ENCODE peak calls at places on chromosomes 5 and 9, in four cellular contexts. A is pancreas, U is psoas muscle, Q is WERI-Rb-1. J is an unnamed sample. For H3K27me3 and H3K36me3, the result is how much of the 10 kb centered on the place peaks cover.

GRCh38 chr5:71782393-71782770 is 63.3 kb downstream of the CARTPT start:
- DNase-seq in A (no peak), Q (no peak), U (no peak), J (no peak)

GRCh38 chr5:1513326-1514026 is 10.3 kb downstream of the LPCAT1 start:
- DNase-seq in U (peak), Q (peak), A (peak), J (no peak)

GRCh38 chr9:115393976-115394775 is 276.2 kb upstream of the TNC start:
- DNase-seq in A (no peak), U (no peak), Q (no peak), J (no peak)

GRCh38 chr5:38527475-38527874 is 29.0 kb downstream of the LIFR start:
- DNase-seq in A (no peak), Q (no peak), U (no peak), J (no peak)

GRCh38 chr9:109225629-109226028 is 58.6 kb upstream of the FRRS1L start:
- DNase-seq in A (no peak), U (no peak), Q (no peak), J (no peak)

GRCh38 chr5:173238312-173239232 is 3.6 kb upstream of the NKX2-5 start:
- DNase-seq in A (no peak), U (no peak), Q (no peak), J (no peak)

GRCh38 chr5:136197462-136198142 is 4.6 kb upstream of the SMIM32 start:
- DNase-seq in U (no peak), A (no peak), Q (no peak), J (no peak)

GRCh38 chr5:137921931-137922330 is 32.7 kb downstream of the PKD2L2 start:
- DNase-seq in U (no peak), A (no peak), Q (no peak), J (peak)

GRCh38 chr5:66306105-66306843 is 162.2 kb downstream of the SREK1 start:
- DNase-seq in U (no peak), A (no peak), Q (peak), J (peak)

GRCh38 chr9:107540167-107540566 is 50.6 kb upstream of the KLF4 start:
- DNase-seq in U (no peak), A (no peak), Q (no peak), J (no peak)

GRCh38 chr5:89816038-89816437 is 593.5 kb downstream of the CETN3 start:
- DNase-seq in U (no peak), Q (no peak), A (no peak), J (no peak)

GRCh38 chr9:97940233-97940632 is 2.3 kb upstream of the HEMGN start:
- DNase-seq in U (no peak), Q (no peak), A (no peak), J (no peak)
- H3K27me3 ChIP-seq in U (under half), Q (under half), A (under half), J (half or more)

GRCh38 chr5:10566556-10567068 is 2.7 kb downstream of the ANKRD33B start:
- DNase-seq in U (no peak), A (no peak), Q (no peak), J (no peak)
- H3K4me3 ChIP-seq in U (peak), A (no peak), Q (peak), J (no peak)

DNA sequence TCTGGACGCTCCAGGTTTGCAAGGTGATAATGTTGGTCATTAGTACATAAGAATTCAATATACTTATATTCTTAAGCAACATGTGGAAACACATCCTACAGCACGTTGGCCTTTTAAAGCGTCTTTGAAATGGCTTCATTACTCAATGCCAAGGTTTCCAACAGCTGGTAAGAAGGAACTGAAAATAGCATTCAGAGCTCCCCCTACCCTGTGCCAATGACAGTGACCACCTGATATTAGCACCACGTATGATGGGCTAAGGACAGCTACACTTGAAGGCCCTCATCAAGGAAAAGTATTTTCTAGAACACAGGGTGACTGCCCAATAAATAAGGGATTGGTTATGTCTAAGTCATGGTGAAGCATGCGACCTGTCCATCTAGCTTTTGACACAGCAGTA is 9.9 kb downstream of the ZNF622 start:
- DNase-seq in U (no peak), Q (no peak), A (no peak), J (no peak)
- H3K36me3 ChIP-seq in U (under half), Q (half or more), A (under half), J (half or more)

DNA sequence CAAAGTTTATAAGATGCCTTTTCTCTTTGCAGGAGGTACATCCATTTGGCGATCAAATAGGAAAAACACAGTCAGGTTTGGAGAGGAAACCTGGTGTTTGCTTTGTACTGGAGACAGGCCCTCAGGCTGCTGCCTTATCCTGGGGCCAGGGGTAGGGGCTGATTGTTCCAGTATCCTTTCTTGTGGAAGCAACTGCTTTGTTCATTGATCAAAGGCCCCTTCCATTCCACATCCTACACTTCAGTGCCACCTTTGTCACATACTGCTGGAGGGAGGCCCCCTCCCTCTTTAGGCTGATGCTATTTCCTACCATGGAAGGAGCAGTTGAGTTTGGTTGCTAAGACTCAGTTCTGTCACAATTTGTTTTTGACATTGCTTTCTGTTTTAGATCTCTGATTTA is 778.1 kb downstream of the TLR4 start:
- DNase-seq in A (no peak), Q (no peak), U (no peak), J (no peak)
- H3K27me3 ChIP-seq in A (under half), Q (under half), U (under half), J (under half)

GRCh38 chr9:136179101-136179616 is 25.8 kb downstream of the LHX3 start:
- DNase-seq in U (no peak), A (no peak), Q (peak), J (no peak)

GRCh38 chr9:136178061-136178772 is 26.7 kb downstream of the LHX3 start:
- DNase-seq in A (no peak), U (no peak), Q (peak), J (no peak)

GRCh38 chr9:136179761-136180160 is 25.2 kb downstream of the LHX3 start:
- DNase-seq in Q (no peak), A (no peak), U (no peak), J (no peak)

GRCh38 chr9:136177224-136177623 is 27.7 kb downstream of the LHX3 start:
- DNase-seq in A (peak), Q (peak), U (no peak), J (no peak)

GRCh38 chr9:136178773-136179075 is 26.2 kb downstream of the LHX3 start:
- DNase-seq in Q (peak), A (no peak), U (no peak), J (no peak)
- H3K4me3 ChIP-seq in Q (no peak), A (no peak), U (no peak), J (no peak)

GRCh38 chr5:179572386-179572785 is 22.0 kb downstream of the RUFY1 start:
- DNase-seq in Q (no peak), U (no peak), A (no peak), J (no peak)

GRCh38 chr5:179577286-179577960 is 27.1 kb downstream of the RUFY1 start:
- DNase-seq in Q (no peak), A (no peak), U (no peak), J (no peak)
- H3K36me3 ChIP-seq in Q (under half), A (under half), U (under half), J (under half)